ENCODE peak calls at places on chromosomes 5 and 9, in eight cellular contexts. W, N, K, L, G, P, V and X are unnamed samples.

GRCh38 chr5:56986631-56986957 is 34.7 kb upstream of the MIER3 start:
- DNase-seq in L (no peak), P (no peak), N (no peak), V (no peak), K (no peak), W (no peak), G (no peak), X (peak; percentile 42)

GRCh38 chr9:90423661-90424193 is 218.9 kb downstream of the DIRAS2 start:
- DNase-seq in W (peak; percentile 52), L (no peak), N (no peak), K (no peak), P (no peak), G (no peak), V (no peak), X (peak; percentile 3)

GRCh38 chr5:172600571-172600970 is 40.5 kb upstream of the NEURL1B start:
- DNase-seq in G (no peak), K (no peak), W (no peak), V (no peak), L (no peak), N (no peak), P (no peak), X (no peak)

GRCh38 chr5:2865856-2866546 is 114.5 kb upstream of the IRX2 start:
- DNase-seq in W (no peak), N (no peak), V (no peak), G (no peak), P (no peak), L (no peak), K (no peak), X (no peak)

GRCh38 chr5:13478831-13479465 is 465.5 kb downstream of the DNAH5 start:
- DNase-seq in G (peak; percentile 30), L (peak; percentile 16), P (peak; percentile 11), W (peak; percentile 58), V (peak; percentile 57), K (no peak), N (peak; percentile 66), X (peak; percentile 82)

GRCh38 chr9:90032296-90033029 is 427.7 kb downstream of the GADD45G start:
- DNase-seq in K (no peak), V (no peak), G (no peak), L (no peak), N (no peak), P (no peak), W (no peak), X (peak; percentile 29)

GRCh38 chr9:112753725-112754124 is 3.2 kb downstream of the SNX30 start:
- DNase-seq in V (no peak), K (peak; percentile 16), L (peak; percentile 15), G (no peak), N (peak; percentile 83), W (peak; percentile 87), P (no peak), X (peak; percentile 95)

GRCh38 chr5:136222575-136223235 is 29.7 kb upstream of the SMIM32 start:
- DNase-seq in V (no peak), K (no peak), P (no peak), G (no peak), L (no peak), N (no peak), W (no peak), X (peak; percentile 71)

GRCh38 chr9:119148855-119149254 is 220.4 kb downstream of the BRINP1 start:
- DNase-seq in P (no peak), V (no peak), W (no peak), L (no peak), G (no peak), N (no peak), K (no peak), X (no peak)

GRCh38 chr5:39219433-39219832 is at the start of gene FYB1:
- DNase-seq in L (no peak), N (peak; percentile 43), W (no peak), K (no peak), G (no peak), V (no peak), P (no peak), X (peak; percentile 88)